ENCODE peak calls at places on chromosomes 12 and 14, in eight cellular contexts. D is AG04450, L is kidney epithelial cell, C is thyroid gland, G is A549, I is stomach, S is cardiac fibroblast, T is ascending aorta. E is an unnamed sample.

GRCh38 chr12:52698634-52699340 is 4.5 kb downstream of the KRT77 start:
- DNase-seq in D (no peak), L (no peak), C (no peak), G (no peak), I (no peak), S (no peak), T (no peak), E (no peak)

GRCh38 chr12:115313929-115314328 is 630.0 kb upstream of the TBX3 start:
- DNase-seq in D (peak; percentile 72), L (peak; percentile 56), C (no peak), G (no peak), I (no peak), S (peak; percentile 21), T (no peak), E (peak; percentile 92)

GRCh38 chr12:126780343-126780742 is 1486.6 kb upstream of the TMEM132C start:
- DNase-seq in D (no peak), L (no peak), C (no peak), G (no peak), I (no peak), S (no peak), T (no peak), E (no peak)

GRCh38 chr12:25276199-25276937 is 25.6 kb upstream of the KRAS start:
- DNase-seq in D (peak; percentile 88), L (peak; percentile 67), C (peak; percentile 67), G (peak; percentile 43), I (peak; percentile 68), S (peak; percentile 77), T (no peak), E (peak; percentile 82)

GRCh38 chr12:24901975-24902461 is 46.9 kb downstream of the BCAT1 start:
- DNase-seq in D (no peak), L (no peak), C (no peak), G (no peak), I (no peak), S (no peak), T (no peak), E (no peak)

GRCh38 chr12:132638541-132639408 is 20.2 kb downstream of the P2RX2 start:
- DNase-seq in D (peak; percentile 30), L (peak; percentile 26), C (peak; percentile 20), G (peak; percentile 71), I (no peak), S (peak; percentile 69), T (no peak), E (peak; percentile 37)

GRCh38 chr12:108807996-108808725 is 49.2 kb downstream of the SSH1 start:
- DNase-seq in D (no peak), L (no peak), C (no peak), G (no peak), I (no peak), S (no peak), T (no peak), E (no peak)

GRCh38 chr14:73047808-73048207 is 10.5 kb upstream of the RBM25 start:
- DNase-seq in D (no peak), L (no peak), C (no peak), G (no peak), I (no peak), S (no peak), T (no peak), E (no peak)

GRCh38 chr12:62732861-62733427 is 202.0 kb downstream of the PPM1H start:
- DNase-seq in D (no peak), L (no peak), C (no peak), G (peak; percentile 83), I (no peak), S (peak; percentile 76), T (no peak), E (no peak)

GRCh38 chr12:73935817-73936216 is 601.8 kb upstream of the ATXN7L3B start:
- DNase-seq in D (no peak), L (no peak), C (no peak), G (no peak), I (no peak), S (no peak), T (no peak), E (no peak)

GRCh38 chr14:22850944-22851790 is 14.8 kb downstream of the MMP14 start:
- DNase-seq in D (peak; percentile 82), L (peak; percentile 76), C (peak; percentile 52), G (no peak), I (peak; percentile 92), S (peak; percentile 97), T (peak; percentile 80), E (no peak)

GRCh38 chr12:76006028-76006916 is 25.3 kb downstream of the PHLDA1 start:
- DNase-seq in D (no peak), L (no peak), C (no peak), G (no peak), I (no peak), S (no peak), T (no peak), E (no peak)
- TF ChIP-seq CTCF in D (no peak), L (no peak), C (no peak), G (no peak), I (no peak), S (no peak), T (no peak), E (no peak)

GRCh38 chr14:26276757-26277156 is 321.1 kb downstream of the NOVA1 start:
- DNase-seq in D (no peak), L (no peak), C (no peak), G (no peak), I (no peak), S (no peak), T (no peak), E (no peak)
- TF ChIP-seq CTCF in D (no peak), L (peak; percentile 41), C (no peak), G (no peak), I (no peak), S (peak; percentile 3), T (no peak), E (peak; percentile 53)

GRCh38 chr12:79423560-79423959 is 267.2 kb downstream of the PAWR start:
- DNase-seq in D (no peak), L (no peak), C (no peak), G (no peak), I (no peak), S (no peak), T (no peak), E (no peak)
- TF ChIP-seq CTCF in D (no peak), L (no peak), C (no peak), G (no peak), I (no peak), S (no peak), T (no peak), E (no peak)

DNA sequence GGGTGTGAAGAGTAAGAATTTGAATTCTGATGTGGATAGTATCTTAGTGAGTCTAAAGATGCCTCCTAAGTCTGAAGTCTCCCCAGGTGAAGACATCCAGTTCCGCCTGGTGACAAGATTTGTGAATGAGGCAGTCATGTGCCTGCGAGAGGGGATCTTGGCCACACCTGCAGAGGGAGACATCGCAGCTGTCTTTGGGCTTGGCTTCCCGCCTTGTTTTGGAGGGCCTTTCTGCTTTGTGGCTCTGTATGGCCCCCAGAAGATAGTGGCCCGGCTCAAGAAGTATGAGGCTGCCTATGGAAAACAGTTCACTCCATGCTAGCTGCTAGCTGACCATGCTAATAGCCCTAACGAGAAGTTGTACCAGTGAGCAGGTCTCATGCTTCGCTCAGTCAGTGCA is 24.6 kb upstream of the AICDA start:
- DNase-seq in D (no peak), L (no peak), C (no peak), G (no peak), I (no peak), S (no peak), T (no peak), E (no peak)
- TF ChIP-seq CTCF in D (no peak), L (no peak), C (no peak), G (no peak), I (no peak), S (no peak), T (no peak), E (no peak)

DNA sequence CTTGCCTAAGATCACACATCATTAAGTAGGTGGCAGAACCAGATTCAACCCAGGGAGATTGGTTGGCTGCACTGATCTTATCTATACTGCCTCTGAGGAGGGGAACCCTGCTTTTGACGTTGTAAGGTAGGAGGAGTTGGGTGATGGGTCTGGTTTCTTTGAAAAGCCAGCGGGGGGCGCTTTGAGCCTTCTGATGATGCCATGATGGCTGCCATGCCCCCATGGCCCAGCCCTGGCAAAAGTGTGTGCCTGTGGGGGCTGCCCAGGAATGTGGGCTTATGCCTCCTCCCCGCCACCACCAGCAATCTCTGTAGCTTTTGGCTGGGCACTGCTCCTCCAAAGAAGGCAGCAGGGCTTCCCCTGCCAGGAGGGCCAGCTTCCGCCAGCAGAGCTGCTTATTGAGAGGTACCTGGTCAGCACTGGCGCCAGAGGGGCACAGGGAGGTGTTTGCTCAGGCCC is 224.3 kb downstream of the SLC41A2 start:
- DNase-seq in D (no peak), L (no peak), C (peak; percentile 26), G (no peak), I (no peak), S (no peak), T (no peak), E (no peak)
- TF ChIP-seq CTCF in D (no peak), L (no peak), C (no peak), G (no peak), I (no peak), S (no peak), T (peak; percentile 53), E (peak; percentile 32)

GRCh38 chr12:128052341-128052740 is 214.6 kb upstream of the TMEM132C start:
- DNase-seq in D (no peak), L (no peak), C (no peak), G (no peak), I (no peak), S (no peak), T (no peak), E (no peak)
- TF ChIP-seq CTCF in D (no peak), L (no peak), C (no peak), G (no peak), I (no peak), S (no peak), T (no peak), E (no peak)

GRCh38 chr12:69468237-69469026 is 1.8 kb upstream of the FRS2 start:
- DNase-seq in D (no peak), L (no peak), C (no peak), G (no peak), I (no peak), S (no peak), T (no peak), E (no peak)
- TF ChIP-seq CTCF in D (no peak), L (no peak), C (no peak), G (no peak), I (no peak), S (no peak), T (no peak), E (no peak)

GRCh38 chr14:35963209-35963608 is 137.1 kb downstream of the BRMS1L start:
- DNase-seq in D (no peak), L (no peak), C (no peak), G (peak; percentile 10), I (no peak), S (no peak), T (no peak), E (no peak)
- TF ChIP-seq CTCF in D (no peak), L (peak; percentile 31), C (no peak), G (peak; percentile 14), I (no peak), S (no peak), T (no peak), E (peak; percentile 69)